ENCODE peak calls at places on chromosome 18, in nine cellular contexts. C, Q, Y, L, D, G, T, E and S are unnamed samples.

GRCh38 chr18:59994357-59994756 is 94.6 kb downstream of the PMAIP1 start:
- DNase-seq in C (no peak), Q (no peak), Y (no peak), L (no peak), D (peak), G (no peak), T (no peak), E (no peak), S (no peak)

GRCh38 chr18:9994701-9995100 is 80.9 kb downstream of the VAPA start:
- DNase-seq in C (no peak), Q (no peak), Y (no peak), L (no peak), D (no peak), G (no peak), T (no peak), E (no peak), S (no peak)

GRCh38 chr18:59957957-59958356 is 58.2 kb downstream of the PMAIP1 start:
- DNase-seq in C (no peak), Q (no peak), Y (no peak), L (peak), D (no peak), G (no peak), T (no peak), E (no peak), S (peak)

GRCh38 chr18:49728542-49728941 is 84.8 kb downstream of the ACAA2 start:
- DNase-seq in C (peak), Q (no peak), Y (peak), L (no peak), D (peak), G (no peak), T (peak), E (no peak), S (peak)

GRCh38 chr18:50203801-50204604 is 9.1 kb upstream of the MYO5B start:
- DNase-seq in C (peak), Q (no peak), Y (peak), L (no peak), D (peak), G (no peak), T (peak), E (no peak), S (no peak)

GRCh38 chr18:51514128-51514527 is 316.6 kb upstream of the MEX3C start:
- DNase-seq in C (no peak), Q (no peak), Y (no peak), L (no peak), D (no peak), G (no peak), T (no peak), E (no peak), S (no peak)

GRCh38 chr18:11874676-11875075 is 23.5 kb downstream of the CHMP1B start:
- DNase-seq in C (no peak), Q (no peak), Y (no peak), L (no peak), D (no peak), G (peak), T (no peak), E (no peak), S (no peak)

GRCh38 chr18:79935925-79936324 is 15.5 kb downstream of the SLC66A2 start:
- DNase-seq in C (no peak), Q (no peak), Y (no peak), L (no peak), D (no peak), G (peak), T (no peak), E (no peak), S (no peak)

GRCh38 chr18:69590150-69590549 is 189.5 kb downstream of the DOK6 start:
- DNase-seq in C (no peak), Q (no peak), Y (no peak), L (no peak), D (no peak), G (no peak), T (no peak), E (no peak), S (no peak)

GRCh38 chr18:69127844-69128486 is 272.7 kb upstream of the DOK6 start:
- DNase-seq in C (no peak), Q (no peak), Y (no peak), L (no peak), D (no peak), G (no peak), T (no peak), E (no peak), S (no peak)

GRCh38 chr18:71665131-71665530 is 879.0 kb downstream of the CBLN2 start:
- DNase-seq in C (no peak), Q (no peak), Y (no peak), L (peak), D (no peak), G (no peak), T (no peak), E (no peak), S (no peak)

GRCh38 chr18:43486462-43486861 is 209.2 kb upstream of the SYT4 start:
- DNase-seq in C (no peak), Q (no peak), Y (no peak), L (no peak), D (peak), G (no peak), T (no peak), E (no peak), S (no peak)

GRCh38 chr18:64017870-64018269 is 48.0 kb downstream of the SERPINB8 start:
- DNase-seq in C (peak), Q (no peak), Y (no peak), L (no peak), D (peak), G (no peak), T (no peak), E (no peak), S (no peak)

GRCh38 chr18:58263055-58263732 is 219.2 kb downstream of the NEDD4L start:
- DNase-seq in C (no peak), Q (no peak), Y (no peak), L (peak), D (no peak), G (no peak), T (no peak), E (no peak), S (no peak)

GRCh38 chr18:49566217-49566616 is 4.4 kb downstream of the LIPG start:
- DNase-seq in C (no peak), Q (no peak), Y (no peak), L (no peak), D (no peak), G (no peak), T (no peak), E (no peak), S (no peak)

GRCh38 chr18:38243291-38243690 is 677.7 kb upstream of the CELF4 start:
- DNase-seq in C (no peak), Q (no peak), Y (no peak), L (no peak), D (no peak), G (no peak), T (no peak), E (no peak), S (no peak)

GRCh38 chr18:23515911-23516546 is 12.7 kb downstream of the RMC1 start:
- DNase-seq in C (peak), Q (peak), Y (peak), L (no peak), D (peak), G (peak), T (peak), E (peak), S (peak)

GRCh38 chr18:12038661-12039417 is 54.8 kb upstream of the ANKRD62 start:
- DNase-seq in C (peak), Q (peak), Y (peak), L (no peak), D (peak), G (peak), T (peak), E (peak), S (peak)

GRCh38 chr18:22489694-22490093 is 72.0 kb upstream of the CTAGE1 start:
- DNase-seq in C (no peak), Q (no peak), Y (no peak), L (no peak), D (no peak), G (no peak), T (no peak), E (no peak), S (no peak)

GRCh38 chr18:8610442-8610801 is 1.2 kb downstream of the RAB12 start:
- DNase-seq in C (no peak), Q (no peak), Y (no peak), L (no peak), D (peak), G (no peak), T (no peak), E (no peak), S (no peak)

GRCh38 chr18:34932363-34932762 is 108.8 kb upstream of the MAPRE2 start:
- DNase-seq in C (no peak), Q (no peak), Y (no peak), L (no peak), D (no peak), G (no peak), T (no peak), E (no peak), S (no peak)

GRCh38 chr18:9987931-9988330 is 74.1 kb downstream of the VAPA start:
- DNase-seq in C (no peak), Q (no peak), Y (peak), L (no peak), D (peak), G (no peak), T (no peak), E (no peak), S (no peak)

GRCh38 chr18:23134780-23135678 is at the start of gene CABLES1:
- DNase-seq in C (peak), Q (no peak), Y (peak), L (no peak), D (peak), G (peak), T (peak), E (no peak), S (no peak)

GRCh38 chr18:49227456-49227855 is 233.0 kb downstream of the DYM start:
- DNase-seq in C (no peak), Q (peak), Y (no peak), L (no peak), D (no peak), G (no peak), T (peak), E (no peak), S (no peak)

GRCh38 chr18:27423581-27423980 is 238.5 kb upstream of the CHST9 start:
- DNase-seq in C (no peak), Q (no peak), Y (no peak), L (no peak), D (no peak), G (no peak), T (no peak), E (no peak), S (no peak)

GRCh38 chr18:56728741-56729140 is 77.6 kb downstream of the WDR7 start:
- DNase-seq in C (no peak), Q (no peak), Y (no peak), L (no peak), D (no peak), G (no peak), T (no peak), E (no peak), S (no peak)

GRCh38 chr18:10140928-10141327 is 227.1 kb downstream of the VAPA start:
- DNase-seq in C (no peak), Q (no peak), Y (no peak), L (no peak), D (no peak), G (peak), T (no peak), E (no peak), S (no peak)

GRCh38 chr18:54257015-54257414 is 12.3 kb upstream of the POLI start:
- DNase-seq in C (no peak), Q (no peak), Y (no peak), L (no peak), D (no peak), G (no peak), T (no peak), E (no peak), S (no peak)

GRCh38 chr18:45339819-45340550 is 275.3 kb upstream of the SLC14A2 start:
- DNase-seq in C (no peak), Q (no peak), Y (no peak), L (no peak), D (no peak), G (no peak), T (no peak), E (no peak), S (no peak)